ENCODE peak calls at places on chromosomes 2 and 18, in eight cellular contexts. X is A549, Y is OCI-LY7, K is GM23338, F is neural progenitor cell, C is neuronal stem cell, I is GM23248, J is trophoblast cell. P is an unnamed sample.

GRCh38 chr2:42835577-42836371 is 43.4 kb upstream of the HAAO start:
- DNase-seq in X (peak), Y (no peak), K (no peak), F (no peak), C (no peak), I (peak), J (peak), P (peak)

GRCh38 chr2:102186676-102187190 is at the start of gene IL1RL2:
- DNase-seq in X (no peak), Y (no peak), K (no peak), F (no peak), C (no peak), I (peak), J (peak), P (no peak)

GRCh38 chr2:219058541-219059374 is 2.0 kb downstream of the IHH start:
- DNase-seq in X (no peak), Y (no peak), K (peak), F (peak), C (no peak), I (peak), J (peak), P (peak)

GRCh38 chr2:120441744-120442471 is 96.0 kb downstream of the INHBB start:
- DNase-seq in X (no peak), Y (no peak), K (peak), F (peak), C (peak), I (peak), J (no peak), P (peak)

GRCh38 chr2:116877274-116877673 is 937.2 kb upstream of the DDX18 start:
- DNase-seq in X (no peak), Y (no peak), K (no peak), F (no peak), C (no peak), I (no peak), J (no peak), P (no peak)

GRCh38 chr18:30183766-30184165 is 858.8 kb downstream of the DSC3 start:
- DNase-seq in X (no peak), Y (no peak), K (no peak), F (no peak), C (no peak), I (no peak), J (no peak), P (no peak)

GRCh38 chr18:26746284-26747130 is 119.0 kb downstream of the AQP4 start:
- DNase-seq in X (peak), Y (no peak), K (no peak), F (no peak), C (no peak), I (peak), J (no peak), P (no peak)

GRCh38 chr2:71779306-71779855 is 326.0 kb downstream of the DYSF start:
- DNase-seq in X (no peak), Y (no peak), K (no peak), F (no peak), C (no peak), I (peak), J (no peak), P (peak)

GRCh38 chr2:18435425-18436037 is 124.9 kb downstream of the RDH14 start:
- DNase-seq in X (peak), Y (peak), K (peak), F (peak), C (peak), I (peak), J (peak), P (peak)

GRCh38 chr18:39564716-39565115 is 1999.1 kb upstream of the CELF4 start:
- DNase-seq in X (no peak), Y (no peak), K (no peak), F (no peak), C (no peak), I (no peak), J (no peak), P (no peak)

GRCh38 chr2:28233070-28233718 is 159.5 kb upstream of the FOSL2 start:
- DNase-seq in X (peak), Y (no peak), K (no peak), F (no peak), C (no peak), I (peak), J (no peak), P (no peak)

GRCh38 chr2:132669854-132670103 is 226 bp downstream of the LYPD1 start:
- DNase-seq in X (peak), Y (no peak), K (peak), F (peak), C (peak), I (peak), J (no peak), P (peak)

GRCh38 chr2:37795456-37795855 is 124.0 kb upstream of the CDC42EP3 start:
- DNase-seq in X (no peak), Y (no peak), K (no peak), F (no peak), C (no peak), I (no peak), J (peak), P (no peak)

GRCh38 chr2:85428343-85428881 is 9.9 kb downstream of the SH2D6 start:
- DNase-seq in X (no peak), Y (no peak), K (no peak), F (no peak), C (no peak), I (peak), J (peak), P (no peak)

GRCh38 chr2:56333812-56334485 is 150.2 kb downstream of the CCDC85A start:
- DNase-seq in X (no peak), Y (no peak), K (peak), F (no peak), C (no peak), I (no peak), J (no peak), P (no peak)

GRCh38 chr2:56338232-56338631 is 154.4 kb downstream of the CCDC85A start:
- DNase-seq in X (no peak), Y (no peak), K (no peak), F (no peak), C (no peak), I (no peak), J (no peak), P (no peak)

GRCh38 chr2:56331810-56332209 is 148.0 kb downstream of the CCDC85A start:
- DNase-seq in X (no peak), Y (no peak), K (no peak), F (no peak), C (no peak), I (no peak), J (no peak), P (no peak)

GRCh38 chr2:56337342-56337741 is 153.6 kb downstream of the CCDC85A start:
- DNase-seq in X (no peak), Y (no peak), K (no peak), F (no peak), C (no peak), I (no peak), J (no peak), P (no peak)

GRCh38 chr2:56334622-56335021 is 150.8 kb downstream of the CCDC85A start:
- DNase-seq in X (no peak), Y (no peak), K (no peak), F (no peak), C (no peak), I (peak), J (no peak), P (no peak)
- H3K4me2 ChIP-seq in X (no peak), Y (no peak), K (no peak), F (no peak), C (no peak), I (peak), J (no peak), P (no peak)

GRCh38 chr18:46171331-46171730 is 67.1 kb downstream of the HAUS1 start:
- DNase-seq in X (no peak), Y (no peak), K (no peak), F (no peak), C (no peak), I (no peak), J (peak), P (peak)

GRCh38 chr18:46179306-46179705 is 75.1 kb downstream of the HAUS1 start:
- DNase-seq in X (no peak), Y (no peak), K (no peak), F (no peak), C (no peak), I (no peak), J (no peak), P (peak)

GRCh38 chr18:46169464-46169941 is 65.3 kb downstream of the HAUS1 start:
- DNase-seq in X (peak), Y (no peak), K (no peak), F (no peak), C (no peak), I (peak), J (no peak), P (peak)

GRCh38 chr18:46174317-46175039 is 70.3 kb downstream of the HAUS1 start:
- DNase-seq in X (no peak), Y (peak), K (peak), F (peak), C (peak), I (peak), J (peak), P (peak)

DNA sequence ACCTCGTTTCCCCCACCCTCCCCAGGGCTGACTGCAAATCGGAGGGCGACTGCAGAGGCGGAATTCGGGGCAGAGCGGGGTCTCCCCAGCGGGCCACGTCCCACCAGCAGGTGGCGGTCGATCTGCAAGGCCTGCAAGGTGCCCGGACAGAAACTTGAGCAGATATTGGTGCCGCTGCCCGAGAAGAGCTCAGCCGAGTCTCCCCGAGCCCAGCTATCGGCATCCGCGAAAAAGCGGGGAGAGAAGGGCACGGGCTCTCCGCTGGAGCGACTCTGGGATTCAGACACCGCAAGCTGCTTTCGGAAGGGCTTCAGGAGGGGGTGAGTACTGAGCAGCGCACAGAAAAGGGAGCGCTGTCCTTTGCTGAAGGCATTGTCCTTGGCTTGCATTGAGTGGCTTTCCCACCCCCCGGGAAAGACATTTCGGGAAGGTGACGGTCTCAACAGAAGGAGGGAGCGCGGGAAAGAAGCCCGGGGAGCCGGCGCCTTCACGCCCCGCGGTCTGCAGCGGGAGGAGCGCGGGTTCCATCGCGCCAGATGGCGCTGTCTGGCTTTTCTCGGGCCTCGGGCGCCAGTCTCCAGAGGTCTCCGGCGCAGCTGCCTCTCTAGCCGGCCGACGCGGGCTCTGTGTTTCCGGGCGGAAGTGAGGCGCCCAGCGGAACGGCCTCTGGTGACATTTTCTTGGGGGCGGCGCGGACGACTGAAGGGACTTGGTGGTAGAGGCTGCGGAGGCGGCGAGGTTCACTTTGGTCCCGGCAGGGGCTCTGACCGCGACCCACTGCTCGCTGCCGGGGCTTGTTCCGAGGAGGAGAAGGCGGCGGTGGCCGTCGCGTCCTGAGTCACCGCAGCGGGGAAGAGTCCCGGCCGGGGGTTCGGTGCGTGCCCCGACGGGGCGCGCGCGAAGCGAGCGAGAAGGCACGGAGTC is 69.5 kb downstream of the HAUS1 start:
- DNase-seq in X (peak), Y (peak), K (peak), F (peak), C (peak), I (peak), J (peak), P (peak)
- H3K4me2 ChIP-seq in X (peak), Y (peak), K (peak), F (peak), C (peak), I (peak), J (peak), P (peak)

GRCh38 chr2:11482473-11483031 is 16.6 kb upstream of the E2F6 start:
- DNase-seq in X (no peak), Y (no peak), K (peak), F (peak), C (peak), I (peak), J (peak), P (peak)

GRCh38 chr2:11481426-11481788 is 15.4 kb upstream of the E2F6 start:
- DNase-seq in X (no peak), Y (no peak), K (no peak), F (peak), C (no peak), I (no peak), J (no peak), P (no peak)

GRCh38 chr2:11480406-11480805 is 14.4 kb upstream of the E2F6 start:
- DNase-seq in X (no peak), Y (no peak), K (no peak), F (no peak), C (no peak), I (no peak), J (no peak), P (no peak)

GRCh38 chr2:11481789-11482472 is 16.0 kb upstream of the E2F6 start:
- DNase-seq in X (no peak), Y (no peak), K (peak), F (peak), C (no peak), I (no peak), J (no peak), P (no peak)

GRCh38 chr2:11480859-11481258 is 14.9 kb upstream of the E2F6 start:
- DNase-seq in X (no peak), Y (no peak), K (no peak), F (no peak), C (no peak), I (no peak), J (no peak), P (peak)
- H3K4me2 ChIP-seq in X (no peak), Y (no peak), K (no peak), F (peak), C (no peak), I (no peak), J (no peak), P (no peak)

GRCh38 chr2:107392241-107392704 is 434.4 kb upstream of the RGPD4 start:
- DNase-seq in X (no peak), Y (no peak), K (no peak), F (no peak), C (no peak), I (no peak), J (no peak), P (no peak)
- H3K4me2 ChIP-seq in X (no peak), Y (no peak), K (no peak), F (no peak), C (no peak), I (no peak), J (no peak), P (no peak)

GRCh38 chr2:198186257-198186656 is 381.9 kb downstream of the PLCL1 start:
- DNase-seq in X (no peak), Y (no peak), K (no peak), F (no peak), C (no peak), I (no peak), J (no peak), P (no peak)
- H3K4me2 ChIP-seq in X (no peak), Y (no peak), K (no peak), F (no peak), C (no peak), I (no peak), J (no peak), P (no peak)

DNA sequence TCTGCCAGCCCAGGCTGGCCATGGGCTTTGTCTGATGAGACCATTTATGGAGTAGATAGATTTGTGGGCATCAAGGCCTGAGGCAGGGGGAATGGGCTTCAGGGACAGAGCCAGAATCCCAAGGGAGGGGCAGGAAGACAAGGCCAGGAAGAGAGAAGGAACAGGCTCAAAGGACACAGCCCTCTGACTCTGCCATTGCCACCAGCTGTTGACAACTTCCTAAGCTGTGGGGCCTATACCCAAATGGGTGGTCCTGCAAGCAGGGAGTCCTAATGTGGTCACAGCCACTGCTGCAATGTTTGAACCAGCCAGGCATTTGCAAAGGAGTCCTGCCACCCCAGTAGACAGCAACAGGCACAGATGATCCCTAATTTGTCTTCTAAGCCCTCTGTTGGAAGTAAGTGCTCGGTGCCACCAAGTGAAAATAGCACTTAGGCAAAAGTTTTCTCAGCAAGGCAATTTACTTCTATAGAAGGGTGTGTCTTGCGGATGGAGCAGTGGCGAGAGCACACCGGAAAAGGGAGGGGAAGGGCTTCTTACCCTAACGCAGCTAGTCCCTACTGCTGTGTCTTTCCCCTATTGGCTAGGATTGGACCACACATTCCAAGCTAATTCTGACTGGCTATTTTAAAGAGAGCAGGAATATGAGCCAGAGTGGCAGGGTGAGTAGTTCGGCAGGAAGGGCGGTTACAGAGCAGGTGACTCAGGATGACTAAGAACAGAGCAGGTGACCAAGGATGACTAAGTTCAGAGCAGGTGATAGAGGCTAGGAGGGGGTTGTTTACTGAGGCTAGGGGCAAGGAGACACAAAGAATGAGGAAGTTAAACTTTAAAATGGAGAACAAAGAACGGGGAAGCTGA is 47.2 kb downstream of the C1QL2 start:
- DNase-seq in X (peak), Y (no peak), K (no peak), F (no peak), C (no peak), I (no peak), J (peak), P (no peak)
- H3K4me2 ChIP-seq in X (no peak), Y (no peak), K (no peak), F (no peak), C (no peak), I (no peak), J (no peak), P (no peak)